ENCODE peak calls at places on chromosomes 16 and 17, in eight cellular contexts. E is activated gamma-delta T cell treated with Interleukin-2 at 50 U/mL for 16 hours; Z is lung microvascular endothelial cell; W is NCI-H1092 treated with DMSO at 0.1 percent for 48 hours; M is stimulated activated CD4-positive, alpha-beta T cell treated with anti-CD3 and anti-CD28 coated beads, Interleukin-2, amount 100 ng/mL, for 48 hours; P is transverse colon; I is GM12892; G is HEK293T. K is an unnamed sample.

GRCh38 chr17:39800540-39800939 is 62.8 kb downstream of the GRB7 start:
- DNase-seq in G (no peak), P (peak; percentile 17), Z (no peak), W (no peak), M (peak; percentile 35), E (peak; percentile 50), I (no peak), K (no peak)

GRCh38 chr17:76141212-76142043 is at the start of gene FOXJ1:
- DNase-seq in M (peak; percentile 87), G (peak; percentile 99), P (peak; percentile 93), W (peak; percentile 90), I (peak; percentile 98), Z (peak; percentile 86), E (peak; percentile 86), K (peak; percentile 93)

GRCh38 chr17:72579990-72580320 is 459.1 kb downstream of the SOX9 start:
- DNase-seq in M (no peak), I (no peak), G (no peak), E (no peak), W (no peak), Z (no peak), P (no peak), K (no peak)

GRCh38 chr16:68247400-68247799 is 2.2 kb downstream of the PLA2G15 start:
- DNase-seq in E (no peak), P (no peak), Z (no peak), W (no peak), I (no peak), M (no peak), G (no peak), K (peak; percentile 39)

GRCh38 chr16:11370084-11370931 is 25.0 kb downstream of the RMI2 start:
- DNase-seq in G (no peak), Z (no peak), M (no peak), W (no peak), P (no peak), I (no peak), E (no peak), K (peak; percentile 62)

GRCh38 chr17:8125196-8125946 is 1.5 kb upstream of the HES7 start:
- DNase-seq in M (peak; percentile 96), E (peak; percentile 85), I (no peak), W (peak; percentile 58), G (peak; percentile 73), Z (peak; percentile 71), P (peak; percentile 88), K (peak; percentile 86)

GRCh38 chr16:76486740-76487139 is 209.5 kb downstream of the CNTNAP4 start:
- DNase-seq in G (no peak), W (no peak), P (no peak), I (no peak), E (no peak), Z (no peak), M (no peak), K (no peak)

GRCh38 chr16:88083582-88083981 is 132.3 kb downstream of the BANP start:
- DNase-seq in I (no peak), Z (no peak), G (no peak), E (no peak), P (no peak), W (no peak), M (no peak), K (no peak)

GRCh38 chr16:83903739-83904138 is 4.8 kb downstream of the MLYCD start:
- DNase-seq in E (no peak), G (no peak), Z (no peak), I (no peak), M (no peak), P (peak; percentile 25), W (no peak), K (no peak)

GRCh38 chr16:87896924-87897562 is 27.7 kb upstream of the SLC7A5 start:
- DNase-seq in W (no peak), G (no peak), I (no peak), M (no peak), E (no peak), Z (no peak), P (no peak), K (no peak)